ENCODE peak calls at places on chromosomes 2 and 18, in nine cellular contexts. G is GM13977; C is lower lobe of right lung; O is HFFc6; U is BE2C; N is mesothelial cell of epicardium; M is GM13976; V is HFF-Myc; P is CD8-positive, alpha-beta T cell. X is an unnamed sample.

GRCh38 chr2:29525921-29526320 is 395.5 kb downstream of the ALK start:
- DNase-seq in G (no peak), C (no peak), O (no peak), U (no peak), N (no peak), M (no peak), V (no peak), P (no peak), X (no peak)

GRCh38 chr2:27177441-27178351 is 28.9 kb downstream of the TCF23 start:
- DNase-seq in G (no peak), C (no peak), O (no peak), U (no peak), N (no peak), M (no peak), V (no peak), P (no peak), X (no peak)

GRCh38 chr2:119402645-119403560 is 28.8 kb upstream of the TMEM37 start:
- DNase-seq in G (no peak), C (no peak), O (no peak), U (no peak), N (no peak), M (no peak), V (no peak), P (no peak), X (no peak)

GRCh38 chr2:33441235-33441810 is 35.1 kb upstream of the RASGRP3 start:
- DNase-seq in G (peak), C (no peak), O (peak), U (peak), N (no peak), M (peak), V (peak), P (no peak), X (peak)

GRCh38 chr18:13474336-13474735 is 252.0 kb downstream of the FAM210A start:
- DNase-seq in G (no peak), C (no peak), O (no peak), U (no peak), N (no peak), M (no peak), V (no peak), P (no peak), X (no peak)

GRCh38 chr2:10354399-10354798 is 51.7 kb downstream of the HPCAL1 start:
- DNase-seq in G (no peak), C (no peak), O (no peak), U (no peak), N (no peak), M (no peak), V (no peak), P (no peak), X (no peak)

GRCh38 chr2:3361518-3362438 is 15.8 kb downstream of the EIPR1 start:
- DNase-seq in G (no peak), C (no peak), O (no peak), U (no peak), N (no peak), M (no peak), V (no peak), P (no peak), X (no peak)

GRCh38 chr2:45651415-45652089 is at the start of gene PRKCE:
- DNase-seq in G (no peak), C (peak), O (no peak), U (peak), N (no peak), M (peak), V (no peak), P (peak), X (peak)

GRCh38 chr2:188798159-188798558 is 176.0 kb upstream of the COL3A1 start:
- DNase-seq in G (no peak), C (no peak), O (no peak), U (no peak), N (no peak), M (no peak), V (peak), P (no peak), X (no peak)

GRCh38 chr2:240648155-240648649 is 22.9 kb downstream of the GPR35 start:
- DNase-seq in G (no peak), C (no peak), O (no peak), U (no peak), N (no peak), M (no peak), V (no peak), P (no peak), X (no peak)

GRCh38 chr2:187580462-187581124 is 26.4 kb upstream of the TFPI start:
- DNase-seq in G (peak), C (no peak), O (peak), U (no peak), N (no peak), M (peak), V (peak), P (no peak), X (no peak)

GRCh38 chr2:12918138-12918840 is 201.6 kb downstream of the TRIB2 start:
- DNase-seq in G (no peak), C (no peak), O (peak), U (no peak), N (no peak), M (no peak), V (no peak), P (no peak), X (no peak)

GRCh38 chr2:37037771-37038170 is 46.4 kb downstream of the HEATR5B start:
- DNase-seq in G (no peak), C (no peak), O (no peak), U (no peak), N (no peak), M (no peak), V (no peak), P (no peak), X (no peak)

GRCh38 chr2:120912101-120912985 is 176.7 kb downstream of the GLI2 start:
- DNase-seq in G (no peak), C (peak), O (no peak), U (no peak), N (no peak), M (no peak), V (no peak), P (no peak), X (no peak)

GRCh38 chr2:232525796-232526195 is at the start of gene CHRND:
- DNase-seq in G (no peak), C (no peak), O (no peak), U (peak), N (no peak), M (no peak), V (no peak), P (no peak), X (no peak)

GRCh38 chr2:45851576-45852304 is 200.3 kb downstream of the PRKCE start:
- DNase-seq in G (no peak), C (no peak), O (peak), U (peak), N (no peak), M (no peak), V (peak), P (no peak), X (no peak)

GRCh38 chr18:9658111-9658641 is 43.8 kb upstream of the PPP4R1 start:
- DNase-seq in G (no peak), C (no peak), O (no peak), U (no peak), N (no peak), M (no peak), V (no peak), P (no peak), X (no peak)

GRCh38 chr2:150532883-150533282 is 45.4 kb upstream of the RND3 start:
- DNase-seq in G (no peak), C (no peak), O (peak), U (no peak), N (no peak), M (no peak), V (no peak), P (no peak), X (no peak)

GRCh38 chr2:239967244-239968036 is 57.7 kb downstream of the NDUFA10 start:
- DNase-seq in G (no peak), C (no peak), O (no peak), U (no peak), N (no peak), M (no peak), V (no peak), P (no peak), X (no peak)

GRCh38 chr2:45121236-45121927 is 112.1 kb upstream of the SIX2 start:
- DNase-seq in G (no peak), C (no peak), O (no peak), U (no peak), N (no peak), M (no peak), V (no peak), P (no peak), X (no peak)

DNA sequence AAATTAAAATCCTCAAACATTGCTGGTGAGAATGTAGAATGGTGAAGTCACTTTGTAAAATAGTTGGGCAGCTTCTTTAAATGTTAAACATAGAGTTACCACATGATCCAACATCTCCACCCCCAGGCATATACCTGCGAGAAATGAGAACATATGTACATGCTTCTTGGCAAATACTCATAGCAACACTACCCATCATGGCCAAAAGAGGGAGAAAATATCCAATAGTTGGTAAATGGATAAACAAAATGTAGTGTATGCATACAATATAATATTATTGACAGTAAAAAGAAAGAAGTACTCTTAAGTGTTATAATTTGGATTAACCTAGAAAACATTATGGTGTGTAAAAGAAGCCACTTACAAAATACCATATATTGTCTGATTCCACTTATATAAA is 185.9 kb downstream of the CDH7 start:
- DNase-seq in G (no peak), C (no peak), O (no peak), U (no peak), N (no peak), M (no peak), V (no peak), P (no peak), X (no peak)
- TF ChIP-seq CTCF in G (no peak), C (no peak), O (no peak), U (peak), N (peak), M (no peak), V (no peak), P (no peak), X (peak)

GRCh38 chr18:286515-287310 is 18.9 kb upstream of the THOC1 start:
- DNase-seq in G (no peak), C (no peak), O (peak), U (no peak), N (no peak), M (no peak), V (no peak), P (no peak), X (no peak)

GRCh38 chr18:297936-298335 is 30.1 kb upstream of the THOC1 start:
- DNase-seq in G (no peak), C (no peak), O (no peak), U (no peak), N (no peak), M (no peak), V (no peak), P (no peak), X (no peak)

GRCh38 chr18:295756-296155 is 27.9 kb upstream of the THOC1 start:
- DNase-seq in G (no peak), C (no peak), O (no peak), U (no peak), N (no peak), M (no peak), V (no peak), P (no peak), X (no peak)

GRCh38 chr18:293557-293956 is 25.7 kb upstream of the THOC1 start:
- DNase-seq in G (no peak), C (no peak), O (peak), U (no peak), N (no peak), M (no peak), V (no peak), P (no peak), X (no peak)

DNA sequence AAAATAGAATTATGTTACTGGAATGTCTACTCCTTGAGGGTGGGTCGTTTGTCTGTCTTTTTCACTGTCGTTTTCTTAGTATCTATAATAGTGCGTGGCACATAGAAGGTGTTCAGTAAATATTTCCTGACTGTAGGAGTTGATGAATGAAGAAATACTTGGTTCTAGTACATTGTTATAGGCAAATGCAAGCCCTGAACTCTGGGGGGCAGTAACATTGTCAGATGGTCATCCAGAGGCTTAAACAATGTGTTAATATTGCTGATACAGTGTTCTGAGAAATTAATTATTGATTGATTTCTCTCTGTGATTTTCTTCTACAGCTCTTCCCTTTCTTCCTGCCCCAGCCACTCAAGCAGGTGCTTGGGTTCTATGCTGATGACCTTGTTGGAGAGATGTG is 24.4 kb upstream of the THOC1 start:
- DNase-seq in G (no peak), C (no peak), O (no peak), U (no peak), N (no peak), M (no peak), V (no peak), P (no peak), X (no peak)
- TF ChIP-seq CTCF in G (no peak), C (no peak), O (peak), U (peak), N (no peak), M (no peak), V (no peak), P (no peak), X (no peak)

GRCh38 chr2:217142649-217143266 is 282.9 kb upstream of the TNP1 start:
- DNase-seq in G (no peak), C (no peak), O (peak), U (peak), N (no peak), M (no peak), V (peak), P (no peak), X (peak)
- TF ChIP-seq CTCF in G (peak), C (peak), O (peak), U (peak), N (no peak), M (peak), V (peak), P (no peak), X (peak)

DNA sequence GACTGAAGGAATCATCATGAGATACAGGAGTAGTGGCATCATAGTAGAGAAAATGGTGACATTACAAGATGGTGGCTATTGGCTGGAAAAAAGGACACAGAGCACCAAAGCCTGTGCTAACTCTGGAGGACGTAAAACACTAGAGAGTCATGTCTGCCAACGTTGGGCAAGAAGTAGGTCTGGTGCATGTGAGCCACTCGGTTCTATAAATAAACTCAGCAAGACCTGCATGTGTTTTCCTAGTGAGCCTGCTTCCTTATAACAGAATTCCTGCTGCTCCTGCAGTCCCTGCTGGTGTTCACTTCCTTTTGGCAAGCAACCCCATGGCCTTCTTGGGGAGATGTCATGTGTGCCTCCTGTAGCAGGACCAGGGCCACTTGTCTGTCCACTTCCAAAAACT is 325.2 kb downstream of the OSR1 start:
- DNase-seq in G (no peak), C (no peak), O (no peak), U (no peak), N (no peak), M (no peak), V (no peak), P (no peak), X (no peak)
- TF ChIP-seq CTCF in G (no peak), C (no peak), O (no peak), U (no peak), N (no peak), M (no peak), V (no peak), P (no peak), X (no peak)

GRCh38 chr18:49167084-49167483 is 216.3 kb upstream of the SMAD7 start:
- DNase-seq in G (no peak), C (no peak), O (no peak), U (no peak), N (no peak), M (no peak), V (no peak), P (no peak), X (no peak)

GRCh38 chr18:49170925-49171509 is 220.3 kb upstream of the SMAD7 start:
- DNase-seq in G (no peak), C (no peak), O (no peak), U (no peak), N (no peak), M (no peak), V (no peak), P (no peak), X (no peak)

GRCh38 chr18:49170145-49170544 is 219.4 kb upstream of the SMAD7 start:
- DNase-seq in G (no peak), C (no peak), O (no peak), U (no peak), N (no peak), M (no peak), V (no peak), P (no peak), X (no peak)

GRCh38 chr18:49168281-49168680 is 217.5 kb upstream of the SMAD7 start:
- DNase-seq in G (no peak), C (no peak), O (no peak), U (no peak), N (no peak), M (no peak), V (no peak), P (no peak), X (no peak)

DNA sequence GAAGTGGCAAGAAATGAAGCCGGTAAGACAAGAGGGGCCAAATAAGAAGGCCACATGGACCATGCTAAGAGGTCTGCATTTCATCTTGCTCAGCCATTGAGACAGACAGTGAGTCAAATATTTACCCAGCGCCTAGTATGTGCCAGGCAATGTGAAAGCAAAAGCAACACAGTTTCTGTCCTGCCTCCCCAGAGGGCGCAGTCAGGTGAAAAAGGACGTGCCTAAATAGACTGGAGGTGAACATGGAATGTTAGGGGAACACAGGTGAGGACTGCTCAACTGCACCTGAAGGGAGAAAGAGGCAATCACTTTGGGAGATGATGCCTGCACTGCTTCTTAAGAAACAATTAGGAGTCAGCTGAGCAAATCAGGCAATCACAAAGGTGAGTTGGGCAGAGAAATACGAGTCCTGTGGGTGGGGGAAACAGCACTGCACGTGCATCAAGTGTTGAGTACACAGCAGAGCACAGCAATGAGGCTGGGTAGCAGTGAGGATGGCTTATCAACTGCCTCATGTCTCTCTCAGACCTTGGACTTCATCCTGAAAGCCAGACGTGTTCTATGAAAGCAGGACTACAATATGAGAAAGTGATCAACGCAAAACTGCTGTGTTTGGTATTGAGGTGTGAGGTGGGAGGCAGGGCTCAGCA is 218.3 kb upstream of the SMAD7 start:
- DNase-seq in G (peak), C (no peak), O (no peak), U (no peak), N (no peak), M (no peak), V (no peak), P (no peak), X (no peak)
- TF ChIP-seq CTCF in G (peak), C (no peak), O (no peak), U (no peak), N (no peak), M (peak), V (no peak), P (no peak), X (no peak)

GRCh38 chr2:140384946-140385345 is 1604.8 kb upstream of the NXPH2 start:
- DNase-seq in G (no peak), C (no peak), O (no peak), U (no peak), N (no peak), M (no peak), V (no peak), P (no peak), X (no peak)
- TF ChIP-seq CTCF in G (no peak), C (no peak), O (no peak), U (no peak), N (no peak), M (no peak), V (no peak), P (no peak), X (no peak)

DNA sequence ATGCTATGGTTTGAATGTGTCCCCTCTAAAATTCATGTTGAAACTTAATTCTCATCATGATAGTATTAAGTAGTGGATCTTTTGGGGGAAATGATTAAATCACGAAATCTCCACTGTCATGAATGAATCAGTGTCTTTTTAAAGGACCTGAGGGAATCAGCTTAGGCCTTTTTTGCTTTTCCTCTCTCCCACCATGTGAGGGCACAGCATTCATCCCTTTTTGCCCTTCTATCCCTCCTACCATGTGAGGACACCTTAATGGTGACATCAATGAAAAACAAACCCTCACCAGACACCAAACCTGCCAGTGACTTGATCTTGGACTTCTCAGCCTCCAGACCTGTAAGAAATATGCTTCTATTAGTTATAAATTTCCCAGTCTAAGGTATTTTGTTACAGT is 247.1 kb upstream of the UBE2E3 start:
- DNase-seq in G (no peak), C (no peak), O (no peak), U (no peak), N (no peak), M (no peak), V (no peak), P (no peak), X (no peak)
- TF ChIP-seq CTCF in G (no peak), C (no peak), O (no peak), U (no peak), N (no peak), M (no peak), V (no peak), P (no peak), X (no peak)

GRCh38 chr2:61144697-61145268 is 17.2 kb upstream of the C2orf74 start:
- DNase-seq in G (peak), C (peak), O (peak), U (peak), N (peak), M (peak), V (peak), P (peak), X (peak)
- TF ChIP-seq CTCF in G (no peak), C (no peak), O (peak), U (peak), N (no peak), M (no peak), V (no peak), P (no peak), X (peak)

GRCh38 chr2:211089127-211089526 is 532.7 kb downstream of the CPS1 start:
- DNase-seq in G (no peak), C (no peak), O (no peak), U (no peak), N (no peak), M (no peak), V (no peak), P (no peak), X (no peak)

GRCh38 chr2:211093743-211094303 is 537.4 kb downstream of the CPS1 start:
- DNase-seq in G (no peak), C (no peak), O (no peak), U (no peak), N (no peak), M (no peak), V (no peak), P (no peak), X (no peak)
- TF ChIP-seq CTCF in G (peak), C (no peak), O (peak), U (peak), N (no peak), M (no peak), V (no peak), P (no peak), X (peak)